ENCODE peak calls at places on chromosome 10, in four cellular contexts. U is HepG2; R is CD8-positive, alpha-beta T cell; C is WERI-Rb-1. N is an unnamed sample.
A peak's percentile ranks its signal among the peaks of the same experiment; 100 is the strongest.

GRCh38 chr10:100696477-100696901 is 48.9 kb upstream of the PAX2 start:
- DNase-seq in U (no peak), R (no peak), C (no peak), N (no peak)

GRCh38 chr10:93067443-93068365 is 6.0 kb upstream of the CYP26A1 start:
- DNase-seq in U (no peak), R (no peak), C (no peak), N (no peak)

GRCh38 chr10:48383393-48383792 is 76.9 kb downstream of the MAPK8 start:
- DNase-seq in U (peak; percentile 15), R (no peak), C (no peak), N (no peak)

GRCh38 chr10:44468525-44468924 is 83.6 kb upstream of the CXCL12 start:
- DNase-seq in U (no peak), R (no peak), C (no peak), N (no peak)

GRCh38 chr10:92914478-92915066 is 66.3 kb downstream of the EXOC6 start:
- DNase-seq in U (peak; percentile 68), R (peak; percentile 24), C (peak; percentile 83), N (peak; percentile 16)

GRCh38 chr10:5603848-5604170 is 62.6 kb downstream of the ASB13 start:
- DNase-seq in U (peak; percentile 59), R (no peak), C (no peak), N (no peak)

GRCh38 chr10:73744690-73744994 is 470 bp downstream of the SEC24C start:
- DNase-seq in U (peak; percentile 53), R (no peak), C (peak; percentile 51), N (no peak)

GRCh38 chr10:60818134-60818770 is 40.0 kb downstream of the CDK1 start:
- DNase-seq in U (no peak), R (no peak), C (no peak), N (no peak)

GRCh38 chr10:114176511-114176910 is 2.5 kb upstream of the CCDC186 start:
- DNase-seq in U (no peak), R (no peak), C (no peak), N (no peak)

GRCh38 chr10:21424511-21424910 is 101.0 kb downstream of the SKIDA1 start:
- DNase-seq in U (no peak), R (no peak), C (no peak), N (no peak)

GRCh38 chr10:132306951-132307751 is 599 bp downstream of the STK32C start:
- DNase-seq in U (peak; percentile 57), R (no peak), C (peak; percentile 84), N (no peak)

GRCh38 chr10:101444058-101444457 is 90.1 kb downstream of the BTRC start:
- DNase-seq in U (peak; percentile 4), R (no peak), C (no peak), N (no peak)

GRCh38 chr10:80158598-80159127 is 26.1 kb downstream of the PLAC9 start:
- DNase-seq in U (no peak), R (no peak), C (no peak), N (peak; percentile 96)

GRCh38 chr10:55160904-55161303 is 359.9 kb upstream of the PCDH15 start:
- DNase-seq in U (no peak), R (no peak), C (no peak), N (no peak)

GRCh38 chr10:17229016-17229716 is 1.1 kb downstream of the VIM start:
- DNase-seq in U (no peak), R (peak; percentile 67), C (peak; percentile 19), N (peak; percentile 94)

GRCh38 chr10:20768849-20769248 is 128.3 kb downstream of the NEBL start:
- DNase-seq in U (no peak), R (no peak), C (no peak), N (no peak)

GRCh38 chr10:71868192-71868697 is 17.2 kb upstream of the PSAP start:
- DNase-seq in U (peak; percentile 44), R (no peak), C (peak; percentile 43), N (no peak)

GRCh38 chr10:13787015-13787421 is 200.3 kb downstream of the PRPF18 start:
- DNase-seq in U (no peak), R (peak; percentile 59), C (no peak), N (no peak)

GRCh38 chr10:93224005-93224779 is 150.5 kb downstream of the CYP26A1 start:
- DNase-seq in U (no peak), R (no peak), C (no peak), N (no peak)

GRCh38 chr10:120891367-120891766 is 40.2 kb downstream of the WDR11 start:
- DNase-seq in U (no peak), R (no peak), C (no peak), N (peak; percentile 55)

GRCh38 chr10:75508239-75508813 is 76.9 kb downstream of the LRMDA start:
- DNase-seq in U (no peak), R (no peak), C (no peak), N (no peak)

GRCh38 chr10:4519691-4520402 is 306.2 kb upstream of the AKR1E2 start:
- DNase-seq in U (no peak), R (no peak), C (no peak), N (no peak)

GRCh38 chr10:43250925-43251663 is 15.8 kb downstream of the RASGEF1A start:
- DNase-seq in U (no peak), R (no peak), C (no peak), N (no peak)

GRCh38 chr10:17430647-17431355 is 23.6 kb downstream of the ST8SIA6 start:
- DNase-seq in U (peak; percentile 30), R (peak; percentile 42), C (peak; percentile 57), N (peak; percentile 57)

GRCh38 chr10:58384999-58385783 is at the start of gene TFAM:
- DNase-seq in U (peak; percentile 88), R (peak; percentile 94), C (peak; percentile 98), N (peak; percentile 77)
- TF ChIP-seq CTCF in U (peak; percentile 91), R (peak; percentile 36), C (peak; percentile 83), N (peak; percentile 49)

GRCh38 chr10:9305018-9305655 is 1250.6 kb downstream of the GATA3 start:
- DNase-seq in U (peak; percentile 9), R (no peak), C (no peak), N (no peak)

GRCh38 chr10:9301148-9301547 is 1246.7 kb downstream of the GATA3 start:
- DNase-seq in U (no peak), R (no peak), C (no peak), N (no peak)

GRCh38 chr10:9299966-9300365 is 1245.5 kb downstream of the GATA3 start:
- DNase-seq in U (no peak), R (no peak), C (no peak), N (no peak)

GRCh38 chr10:9301554-9301953 is 1247.1 kb downstream of the GATA3 start:
- DNase-seq in U (no peak), R (no peak), C (no peak), N (no peak)

GRCh38 chr10:9302142-9302746 is 1247.8 kb downstream of the GATA3 start:
- DNase-seq in U (peak; percentile 33), R (no peak), C (no peak), N (peak; percentile 24)
- TF ChIP-seq CTCF in U (peak; percentile 42), R (peak; percentile 59), C (no peak), N (peak; percentile 26)

GRCh38 chr10:128498378-128498730 is 372.1 kb upstream of the MKI67 start:
- DNase-seq in U (no peak), R (no peak), C (no peak), N (no peak)
- TF ChIP-seq CTCF in U (no peak), R (no peak), C (peak; percentile 31), N (no peak)

GRCh38 chr10:12181065-12181775 is 14.5 kb downstream of the NUDT5 start:
- DNase-seq in U (no peak), R (peak; percentile 60), C (no peak), N (no peak)

GRCh38 chr10:12177642-12178041 is 18.0 kb downstream of the NUDT5 start:
- DNase-seq in U (no peak), R (no peak), C (no peak), N (no peak)

GRCh38 chr10:12179616-12180015 is 16.1 kb downstream of the NUDT5 start:
- DNase-seq in U (no peak), R (no peak), C (no peak), N (no peak)

GRCh38 chr10:12184165-12184564 is 11.5 kb downstream of the NUDT5 start:
- DNase-seq in U (no peak), R (no peak), C (no peak), N (no peak)

GRCh38 chr10:12180221-12180974 is 15.3 kb downstream of the NUDT5 start:
- DNase-seq in U (no peak), R (no peak), C (no peak), N (no peak)
- TF ChIP-seq CTCF in U (no peak), R (no peak), C (no peak), N (no peak)